ENCODE peak calls at places on chromosomes 6 and 20, in seven cellular contexts. E, G, O, T, F, J and U are unnamed samples.

GRCh38 chr6:170279977-170280688 is 10.7 kb downstream of the DLL1 start:
- DNase-seq in E (no peak), G (no peak), O (no peak), T (peak; percentile 31), F (no peak), J (no peak), U (peak; percentile 82)

GRCh38 chr6:73182021-73182607 is 43.2 kb downstream of the KHDC1L start:
- DNase-seq in E (no peak), G (no peak), O (no peak), T (no peak), F (no peak), J (no peak), U (no peak)

GRCh38 chr6:22926613-22927348 is 357.4 kb downstream of the HDGFL1 start:
- DNase-seq in E (peak; percentile 12), G (no peak), O (no peak), T (no peak), F (no peak), J (no peak), U (no peak)

GRCh38 chr6:20931093-20931492 is 396.8 kb downstream of the CDKAL1 start:
- DNase-seq in E (no peak), G (no peak), O (no peak), T (no peak), F (no peak), J (no peak), U (no peak)

GRCh38 chr6:131258816-131259476 is 123.7 kb downstream of the AKAP7 start:
- DNase-seq in E (no peak), G (no peak), O (no peak), T (no peak), F (no peak), J (no peak), U (no peak)

GRCh38 chr20:4195499-4195898 is 180.1 kb upstream of the RNF24 start:
- DNase-seq in E (peak; percentile 76), G (no peak), O (no peak), T (no peak), F (no peak), J (no peak), U (no peak)

GRCh38 chr6:20408851-20409250 is 7.2 kb downstream of the E2F3 start:
- DNase-seq in E (no peak), G (no peak), O (no peak), T (no peak), F (no peak), J (no peak), U (no peak)

GRCh38 chr6:77173472-77174074 is 289.7 kb downstream of the HTR1B start:
- DNase-seq in E (peak; percentile 66), G (no peak), O (no peak), T (no peak), F (no peak), J (no peak), U (no peak)

GRCh38 chr20:60862601-60863000 is 389.5 kb upstream of the CDH4 start:
- DNase-seq in E (no peak), G (no peak), O (no peak), T (no peak), F (no peak), J (no peak), U (no peak)

GRCh38 chr6:73152998-73153757 is 72.1 kb downstream of the KHDC1L start:
- DNase-seq in E (no peak), G (no peak), O (no peak), T (no peak), F (no peak), J (no peak), U (no peak)

GRCh38 chr6:80541886-80542285 is 435.4 kb downstream of the BCKDHB start:
- DNase-seq in E (no peak), G (no peak), O (no peak), T (no peak), F (no peak), J (no peak), U (no peak)

GRCh38 chr20:46945465-46945864 is 50.8 kb downstream of the EYA2 start:
- DNase-seq in E (peak; percentile 41), G (peak; percentile 52), O (no peak), T (no peak), F (no peak), J (no peak), U (no peak)

GRCh38 chr20:63139369-63139768 is 76.6 kb downstream of the YTHDF1 start:
- DNase-seq in E (no peak), G (no peak), O (no peak), T (no peak), F (no peak), J (no peak), U (no peak)
- H3K27me3 ChIP-seq in E (no peaks in the 10 kb centered on the region), G (peaks cover 11% of the 10 kb centered on the region), O (peaks cover 58% of the 10 kb centered on the region), T (no peaks in the 10 kb centered on the region), F (no peaks in the 10 kb centered on the region), J (peaks cover 2% of the 10 kb centered on the region), U (no peaks in the 10 kb centered on the region)

DNA sequence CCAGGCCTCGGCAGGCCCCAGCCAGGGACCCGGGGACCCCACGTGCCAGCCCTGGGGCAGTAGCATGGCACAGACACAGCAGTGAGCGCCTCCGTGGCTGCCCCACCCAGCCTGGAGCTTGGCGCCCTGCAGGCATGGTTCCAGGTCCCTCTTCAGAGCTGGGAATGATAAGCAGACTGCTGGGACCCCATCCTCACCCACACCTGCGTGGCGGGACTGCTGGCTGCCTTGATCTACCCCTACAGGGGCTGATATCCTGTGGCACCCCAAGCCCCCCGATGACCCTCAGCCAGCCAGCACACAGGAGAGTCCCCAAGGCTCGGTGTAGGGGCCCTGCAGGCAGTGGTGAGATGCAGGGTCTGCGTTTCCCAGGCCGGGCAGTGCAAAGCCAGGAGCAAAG is 47.1 kb downstream of the YTHDF1 start:
- DNase-seq in E (no peak), G (no peak), O (no peak), T (no peak), F (no peak), J (no peak), U (no peak)
- H3K27me3 ChIP-seq in E (peaks cover 11% of the 10 kb centered on the region), G (peaks cover 33% of the 10 kb centered on the region), O (peaks cover 92% of the 10 kb centered on the region), T (peaks cover 8% of the 10 kb centered on the region), F (no peaks in the 10 kb centered on the region), J (peaks cover 18% of the 10 kb centered on the region), U (no peaks in the 10 kb centered on the region)

DNA sequence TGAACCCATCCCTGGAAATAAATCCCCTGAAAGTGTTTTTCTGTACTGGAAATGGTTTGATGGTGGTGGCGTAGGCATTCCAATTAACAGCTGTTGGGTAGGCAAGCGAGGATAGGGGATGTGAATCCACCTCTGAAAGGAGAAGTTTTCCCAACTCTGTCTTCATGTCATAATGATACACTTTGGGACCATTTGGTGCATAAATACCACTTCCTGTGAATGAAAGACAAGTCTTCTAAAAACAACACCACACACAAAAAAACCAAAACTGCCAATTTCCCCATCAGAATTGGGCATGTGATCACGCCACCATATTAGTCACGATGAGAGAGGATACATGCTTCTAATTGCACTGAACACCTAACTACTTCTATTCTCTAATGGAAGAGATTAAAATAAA is 6.4 kb downstream of the VNN2 start:
- DNase-seq in E (no peak), G (no peak), O (no peak), T (no peak), F (no peak), J (no peak), U (no peak)
- H3K27me3 ChIP-seq in E (no peaks in the 10 kb centered on the region), G (no peaks in the 10 kb centered on the region), O (no peaks in the 10 kb centered on the region), T (no peaks in the 10 kb centered on the region), F (no peaks in the 10 kb centered on the region), J (peaks cover 5% of the 10 kb centered on the region), U (no peaks in the 10 kb centered on the region)

GRCh38 chr20:20821496-20822260 is 109.2 kb upstream of the RALGAPA2 start:
- DNase-seq in E (peak; percentile 76), G (no peak), O (no peak), T (no peak), F (no peak), J (no peak), U (no peak)
- H3K27me3 ChIP-seq in E (no peaks in the 10 kb centered on the region), G (peaks cover 9% of the 10 kb centered on the region), O (no peaks in the 10 kb centered on the region), T (no peaks in the 10 kb centered on the region), F (no peaks in the 10 kb centered on the region), J (no peaks in the 10 kb centered on the region), U (no peaks in the 10 kb centered on the region)

DNA sequence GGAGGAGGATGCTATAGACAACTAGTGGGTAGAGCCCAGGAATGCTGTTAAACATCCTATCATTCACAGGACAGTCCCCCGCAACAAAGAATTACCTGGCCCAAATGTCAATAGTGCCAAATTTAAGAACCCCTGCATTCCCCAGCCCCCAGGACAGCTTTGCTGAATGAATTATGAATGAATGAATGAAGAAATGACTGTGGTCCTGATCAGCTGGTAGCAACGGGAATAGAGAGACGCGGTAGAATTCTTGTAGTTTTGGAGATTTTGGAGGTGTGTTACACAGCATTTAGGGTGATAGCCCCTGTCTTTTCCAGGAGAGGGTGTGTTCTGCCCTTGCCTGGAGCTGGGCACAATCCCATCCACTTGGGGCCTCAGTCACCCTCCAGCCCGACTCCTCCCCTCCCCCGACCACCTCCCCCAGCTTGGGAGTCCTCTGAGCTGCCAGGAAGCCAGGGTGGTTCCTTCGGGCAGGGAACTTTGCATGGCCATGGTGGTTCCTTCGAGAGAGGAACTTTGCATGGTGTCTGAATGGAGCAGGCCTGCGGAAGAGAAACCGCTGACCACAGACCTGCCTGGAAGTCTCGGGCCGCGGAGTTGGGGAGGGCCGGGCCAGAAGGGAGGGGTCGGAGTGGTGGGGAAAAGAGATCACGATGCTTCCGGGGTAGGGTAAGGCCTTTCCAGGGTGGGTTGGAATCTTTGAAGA is 1.0 kb upstream of the HCK start:
- DNase-seq in E (peak; percentile 79), G (no peak), O (no peak), T (no peak), F (no peak), J (peak; percentile 90), U (no peak)
- H3K27me3 ChIP-seq in E (peaks cover 58% of the 10 kb centered on the region), G (peaks cover 63% of the 10 kb centered on the region), O (peaks cover 31% of the 10 kb centered on the region), T (peaks cover 27% of the 10 kb centered on the region), F (no peaks in the 10 kb centered on the region), J (no peaks in the 10 kb centered on the region), U (no peaks in the 10 kb centered on the region)

DNA sequence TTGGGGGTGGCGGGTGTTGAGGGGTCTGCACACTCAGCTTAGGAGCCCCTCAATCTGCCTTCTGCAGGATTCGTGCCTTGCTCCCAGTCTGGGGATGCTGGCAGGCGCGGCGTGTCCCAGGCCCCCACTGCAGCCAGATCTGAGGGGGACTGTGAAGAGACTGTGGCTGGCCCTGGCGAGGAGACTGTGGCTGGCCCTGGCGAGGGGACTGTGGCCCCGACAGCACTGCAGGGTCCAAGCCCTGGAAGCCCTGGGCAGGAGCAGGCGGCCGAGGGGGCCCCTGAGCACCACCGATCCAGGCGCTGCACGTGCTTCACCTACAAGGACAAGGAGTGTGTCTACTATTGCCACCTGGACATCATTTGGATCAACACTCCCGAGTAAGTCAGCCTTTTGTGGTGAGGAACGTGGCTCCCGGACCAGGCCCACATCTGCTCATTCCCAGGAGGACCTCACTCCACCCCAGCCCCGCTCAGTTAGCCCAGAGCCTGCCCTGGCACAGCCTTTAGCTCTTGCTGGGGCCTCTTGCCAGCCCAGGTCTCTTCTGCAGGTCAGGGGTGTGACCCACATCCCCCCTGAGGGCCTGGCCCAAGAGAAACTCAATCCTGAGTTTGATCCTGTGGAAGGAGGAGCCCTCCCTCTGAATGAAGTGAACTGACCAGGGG is 1.1 kb downstream of the EDN3 start:
- DNase-seq in E (no peak), G (no peak), O (no peak), T (no peak), F (no peak), J (no peak), U (no peak)
- H3K27me3 ChIP-seq in E (peaks cover 59% of the 10 kb centered on the region), G (peaks cover 37% of the 10 kb centered on the region), O (peaks cover 36% of the 10 kb centered on the region), T (peaks cover 6% of the 10 kb centered on the region), F (no peaks in the 10 kb centered on the region), J (peaks cover 3% of the 10 kb centered on the region), U (no peaks in the 10 kb centered on the region)

GRCh38 chr6:15039136-15039535 is 206.7 kb upstream of the JARID2 start:
- DNase-seq in E (no peak), G (no peak), O (no peak), T (no peak), F (no peak), J (no peak), U (no peak)
- H3K27me3 ChIP-seq in E (no peaks in the 10 kb centered on the region), G (no peaks in the 10 kb centered on the region), O (no peaks in the 10 kb centered on the region), T (no peaks in the 10 kb centered on the region), F (no peaks in the 10 kb centered on the region), J (no peaks in the 10 kb centered on the region), U (no peaks in the 10 kb centered on the region)